ENCODE peak calls at places on chromosomes 2 and 18, in six cellular contexts. A is heart right ventricle; K is GM23338; P is upper lobe of right lung; C is CD8-positive, alpha-beta T cell; Z is PC-3. R is an unnamed sample.
A peak's percentile ranks its signal among the peaks of the same experiment; 100 is the strongest.

GRCh38 chr2:120932472-120932871 is 196.8 kb downstream of the GLI2 start:
- DNase-seq in A (no peak), Z (no peak), K (no peak), C (no peak), P (no peak), R (no peak)

GRCh38 chr2:73232471-73233153 is 427 bp downstream of the PRADC1 start:
- DNase-seq in Z (peak; percentile 13), A (no peak), P (no peak), C (no peak), K (no peak), R (no peak)

GRCh38 chr18:13543811-13544732 is 182.3 kb downstream of the FAM210A start:
- DNase-seq in K (no peak), Z (no peak), P (no peak), A (no peak), C (no peak), R (no peak)

GRCh38 chr18:6557470-6558245 is 142.9 kb upstream of the L3MBTL4 start:
- DNase-seq in C (no peak), A (no peak), P (no peak), K (peak; percentile 12), Z (no peak), R (no peak)

GRCh38 chr2:217279571-217279970 is 419.7 kb upstream of the TNP1 start:
- DNase-seq in K (no peak), P (no peak), C (no peak), A (peak; percentile 18), Z (peak; percentile 86), R (no peak)

GRCh38 chr2:211652366-211652765 is 886.2 kb downstream of the ERBB4 start:
- DNase-seq in Z (no peak), K (no peak), C (no peak), A (no peak), P (no peak), R (no peak)

GRCh38 chr2:36408198-36408703 is 52.7 kb downstream of the CRIM1 start:
- DNase-seq in K (peak; percentile 67), C (no peak), P (no peak), Z (no peak), A (peak; percentile 19), R (no peak)

GRCh38 chr2:63539416-63540162 is 48.7 kb downstream of the WDPCP start:
- DNase-seq in C (no peak), A (no peak), Z (no peak), K (no peak), P (no peak), R (no peak)

GRCh38 chr2:30201990-30202389 is 29.3 kb upstream of the LBH start:
- DNase-seq in Z (no peak), P (no peak), A (peak; percentile 44), K (no peak), C (no peak), R (no peak)

GRCh38 chr18:70421471-70421870 is 132.6 kb downstream of the SOCS6 start:
- DNase-seq in K (no peak), P (no peak), A (no peak), C (no peak), Z (peak; percentile 61), R (no peak)

GRCh38 chr18:13377496-13377895 is 158.9 kb downstream of the LDLRAD4 start:
- DNase-seq in Z (no peak), P (no peak), A (no peak), K (no peak), C (no peak), R (no peak)

GRCh38 chr2:100976634-100977391 is 25.3 kb upstream of the RPL31 start:
- DNase-seq in P (peak; percentile 29), A (no peak), Z (no peak), C (no peak), K (no peak), R (no peak)

GRCh38 chr2:100244881-100245605 is 77.3 kb downstream of the LONRF2 start:
- DNase-seq in P (no peak), K (no peak), Z (peak; percentile 22), A (no peak), C (no peak), R (no peak)

GRCh38 chr2:53512071-53512841 is 255.3 kb upstream of the CHAC2 start:
- DNase-seq in C (no peak), Z (peak; percentile 93), P (no peak), A (no peak), K (no peak), R (no peak)

GRCh38 chr2:53513167-53513666 is 254.4 kb upstream of the CHAC2 start:
- DNase-seq in P (no peak), C (no peak), K (no peak), A (no peak), Z (no peak), R (no peak)

GRCh38 chr2:53511549-53511948 is 256.1 kb upstream of the CHAC2 start:
- DNase-seq in C (no peak), P (no peak), A (no peak), K (no peak), Z (peak; percentile 44), R (no peak)

GRCh38 chr2:53516650-53517049 is 251.0 kb upstream of the CHAC2 start:
- DNase-seq in C (no peak), Z (no peak), P (no peak), K (no peak), A (no peak), R (no peak)

GRCh38 chr2:53515435-53516332 is 251.9 kb upstream of the CHAC2 start:
- DNase-seq in C (no peak), Z (peak; percentile 41), P (no peak), K (peak; percentile 52), A (no peak), R (no peak)
- TF ChIP-seq CTCF in C (no peak), Z (peak; percentile 55), P (peak; percentile 8), K (peak; percentile 26), A (no peak), R (no peak)

GRCh38 chr2:134842930-134843490 is 4.6 kb downstream of the ACMSD start:
- DNase-seq in P (no peak), K (no peak), C (no peak), A (no peak), Z (peak; percentile 49), R (no peak)

GRCh38 chr2:134845028-134845427 is 6.6 kb downstream of the ACMSD start:
- DNase-seq in K (no peak), C (no peak), A (no peak), P (no peak), Z (no peak), R (no peak)

GRCh38 chr2:134843968-134844367 is 5.6 kb downstream of the ACMSD start:
- DNase-seq in P (no peak), K (no peak), A (no peak), Z (peak; percentile 88), C (no peak), R (no peak)

GRCh38 chr2:134846213-134846612 is 7.8 kb downstream of the ACMSD start:
- DNase-seq in C (no peak), A (no peak), K (no peak), Z (no peak), P (no peak), R (no peak)

DNA sequence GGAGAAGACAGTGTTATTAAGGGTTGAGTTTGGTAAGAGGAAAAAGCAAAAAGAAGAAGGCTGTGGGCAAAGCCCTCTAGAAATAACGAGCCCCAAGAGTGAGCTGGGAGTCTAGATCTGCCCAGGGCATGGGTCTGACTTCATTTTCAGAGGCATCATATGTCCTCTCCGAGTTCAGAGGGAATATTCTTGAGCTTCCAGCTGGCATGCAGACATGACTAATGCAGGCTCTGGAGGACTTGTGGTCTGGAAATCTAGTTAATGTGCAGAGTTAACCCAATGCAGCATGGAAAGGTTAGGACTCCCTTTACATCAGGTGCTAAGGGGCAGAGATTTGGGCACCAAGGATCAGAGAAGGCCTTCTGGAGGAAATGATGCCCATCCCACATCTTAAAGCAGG is 7.3 kb downstream of the ACMSD start:
- DNase-seq in Z (peak; percentile 79), C (no peak), P (no peak), A (no peak), K (no peak), R (no peak)
- H3K27me3 ChIP-seq in Z (no peaks in the 10 kb centered on the region), C (no peaks in the 10 kb centered on the region), P (no peaks in the 10 kb centered on the region), A (no peaks in the 10 kb centered on the region), K (no peaks in the 10 kb centered on the region), R (no peaks in the 10 kb centered on the region)

GRCh38 chr2:61911510-61911909 is 6.0 kb downstream of the COMMD1 start:
- DNase-seq in Z (no peak), C (no peak), P (no peak), A (no peak), K (peak; percentile 51), R (no peak)

GRCh38 chr2:61906187-61906470 is 655 bp downstream of the COMMD1 start:
- DNase-seq in P (no peak), A (no peak), C (no peak), K (no peak), Z (no peak), R (no peak)

GRCh38 chr2:61910603-61911002 is 5.1 kb downstream of the COMMD1 start:
- DNase-seq in P (no peak), A (no peak), K (peak; percentile 57), Z (peak; percentile 57), C (no peak), R (no peak)

GRCh38 chr2:61900246-61900645 is 5.2 kb upstream of the COMMD1 start:
- DNase-seq in Z (no peak), K (no peak), A (no peak), C (no peak), P (no peak), R (no peak)

DNA sequence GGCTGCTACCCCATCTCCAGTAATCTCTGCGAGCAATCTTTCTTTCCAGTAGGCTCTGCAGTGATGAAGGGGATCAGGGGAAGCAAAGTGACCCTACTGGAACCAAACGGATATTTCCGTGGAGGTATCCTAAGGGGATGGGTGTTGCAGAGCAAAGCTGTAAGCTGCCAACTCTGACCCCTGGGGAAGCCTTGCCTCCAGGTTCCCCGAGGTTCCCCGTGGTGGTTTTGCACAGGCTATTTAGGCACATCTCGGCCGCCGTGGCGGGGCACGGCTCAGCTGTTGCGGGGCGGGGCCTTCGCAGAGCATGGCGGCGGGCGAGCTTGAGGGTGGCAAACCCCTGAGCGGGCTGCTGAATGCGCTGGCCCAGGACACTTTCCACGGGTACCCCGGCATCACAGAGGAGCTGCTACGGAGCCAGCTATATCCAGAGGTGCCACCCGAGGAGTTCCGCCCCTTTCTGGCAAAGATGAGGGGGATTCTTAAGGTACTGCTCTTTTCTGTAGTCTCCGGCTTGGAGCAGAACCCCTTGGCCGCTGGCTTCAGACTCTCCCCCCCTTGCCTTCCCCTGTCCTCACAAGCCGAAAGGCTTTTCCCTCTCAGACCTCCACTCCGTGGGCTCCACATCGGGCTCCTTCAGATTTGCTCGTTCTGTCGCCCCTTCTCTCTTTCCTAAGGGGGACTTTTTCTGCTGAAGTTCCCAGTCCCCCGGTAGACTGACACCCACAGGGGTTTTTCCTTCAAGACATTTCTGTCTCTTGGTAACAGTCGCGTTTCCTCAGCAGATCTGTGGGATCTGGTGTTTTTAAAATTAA is at the start of gene COMMD1:
- DNase-seq in K (peak; percentile 88), P (peak; percentile 92), Z (peak; percentile 74), A (peak; percentile 84), C (peak; percentile 58), R (peak; percentile 67)
- H3K27ac ChIP-seq in K (no peak within 1 kb of the TSS), P (peak within 1 kb of the TSS; percentile 76), Z (no peak within 1 kb of the TSS), A (peak within 1 kb of the TSS; percentile 35), C (peak within 1 kb of the TSS; percentile 43), R (peak within 1 kb of the TSS; percentile 38)

GRCh38 chr2:179771791-179772190 is 89.6 kb downstream of the ZNF385B start:
- DNase-seq in C (no peak), K (no peak), Z (no peak), A (no peak), P (no peak), R (no peak)
- TF ChIP-seq CTCF in C (no peak), K (no peak), Z (no peak), A (no peak), P (no peak), R (no peak)

GRCh38 chr2:82120120-82120519 is 1815.6 kb upstream of the LRRTM1 start:
- DNase-seq in P (no peak), Z (no peak), K (no peak), C (no peak), A (no peak), R (no peak)
- H3K27me3 ChIP-seq in P (no peaks in the 10 kb centered on the region), Z (no peaks in the 10 kb centered on the region), K (no peaks in the 10 kb centered on the region), C (no peaks in the 10 kb centered on the region), A (no peaks in the 10 kb centered on the region), R (no peaks in the 10 kb centered on the region)